ENCODE peak calls at places on chromosomes 7 and 10, in eight cellular contexts. H is A549, L is heart left ventricle, M is fibroblast of pulmonary artery, Q is GM23338, Z is lower lobe of right lung, I is astrocyte of the spinal cord, Y is uterus. B is an unnamed sample.
A peak's percentile ranks its signal among the peaks of the same experiment; 100 is the strongest.

GRCh38 chr7:116180302-116180701 is 30.0 kb upstream of the TES start:
- DNase-seq in H (peak; percentile 36), L (no peak), M (peak; percentile 76), Q (peak; percentile 81), Z (no peak), I (peak; percentile 73), Y (no peak), B (peak; percentile 79)

GRCh38 chr7:75689246-75690099 is 49.3 kb downstream of the HIP1 start:
- DNase-seq in H (no peak), L (no peak), M (no peak), Q (no peak), Z (no peak), I (no peak), Y (no peak), B (no peak)

GRCh38 chr10:18659784-18660561 is 742 bp downstream of the ARL5B start:
- DNase-seq in H (no peak), L (no peak), M (peak; percentile 47), Q (peak; percentile 85), Z (no peak), I (peak; percentile 50), Y (no peak), B (peak; percentile 45)

GRCh38 chr7:92748509-92748908 is 87.9 kb downstream of the CDK6 start:
- DNase-seq in H (no peak), L (no peak), M (no peak), Q (no peak), Z (no peak), I (no peak), Y (no peak), B (no peak)

GRCh38 chr10:87942884-87943527 is 79.6 kb downstream of the PTEN start:
- DNase-seq in H (no peak), L (no peak), M (no peak), Q (no peak), Z (no peak), I (no peak), Y (no peak), B (no peak)

GRCh38 chr10:34469446-34469845 is 345.6 kb downstream of the PARD3 start:
- DNase-seq in H (no peak), L (no peak), M (no peak), Q (no peak), Z (no peak), I (no peak), Y (no peak), B (no peak)

GRCh38 chr10:287814-288213 is 152.6 kb downstream of the ZMYND11 start:
- DNase-seq in H (peak; percentile 45), L (no peak), M (peak; percentile 7), Q (peak; percentile 80), Z (no peak), I (no peak), Y (no peak), B (peak; percentile 10)

GRCh38 chr10:72981882-72982529 is 27.4 kb upstream of the PLA2G12B start:
- DNase-seq in H (no peak), L (no peak), M (no peak), Q (no peak), Z (no peak), I (no peak), Y (no peak), B (peak; percentile 18)

GRCh38 chr7:8885480-8885879 is 452.1 kb downstream of the NXPH1 start:
- DNase-seq in H (no peak), L (no peak), M (no peak), Q (no peak), Z (no peak), I (no peak), Y (no peak), B (no peak)

GRCh38 chr7:115409682-115410426 is 488.0 kb downstream of the MDFIC start:
- DNase-seq in H (no peak), L (no peak), M (no peak), Q (no peak), Z (no peak), I (no peak), Y (no peak), B (no peak)

GRCh38 chr10:33553951-33554571 is 219.6 kb upstream of the NRP1 start:
- DNase-seq in H (no peak), L (no peak), M (no peak), Q (peak; percentile 19), Z (no peak), I (no peak), Y (no peak), B (no peak)

GRCh38 chr10:118251791-118252190 is 90.3 kb downstream of the FAM204A start:
- DNase-seq in H (no peak), L (no peak), M (no peak), Q (no peak), Z (no peak), I (no peak), Y (no peak), B (no peak)

GRCh38 chr7:106285801-106286492 is 1.2 kb upstream of the NAMPT start:
- DNase-seq in H (no peak), L (no peak), M (peak; percentile 89), Q (no peak), Z (no peak), I (peak; percentile 55), Y (peak; percentile 57), B (peak; percentile 87)

GRCh38 chr10:116143673-116144072 is 129.3 kb downstream of the GFRA1 start:
- DNase-seq in H (no peak), L (no peak), M (no peak), Q (no peak), Z (no peak), I (no peak), Y (no peak), B (no peak)

GRCh38 chr7:29977926-29978652 is 11.5 kb downstream of the SCRN1 start:
- DNase-seq in H (peak; percentile 15), L (no peak), M (no peak), Q (peak; percentile 92), Z (no peak), I (no peak), Y (no peak), B (no peak)

GRCh38 chr10:99875473-99875872 is 93.0 kb downstream of the ABCC2 start:
- DNase-seq in H (no peak), L (no peak), M (no peak), Q (no peak), Z (no peak), I (no peak), Y (no peak), B (no peak)

GRCh38 chr10:123614888-123615287 is 51.3 kb upstream of the GPR26 start:
- DNase-seq in H (peak; percentile 15), L (peak; percentile 49), M (peak; percentile 39), Q (peak; percentile 97), Z (peak; percentile 59), I (peak; percentile 17), Y (peak; percentile 24), B (peak; percentile 39)

GRCh38 chr7:105088456-105088855 is 74.5 kb downstream of the KMT2E start:
- DNase-seq in H (no peak), L (no peak), M (no peak), Q (no peak), Z (no peak), I (no peak), Y (no peak), B (no peak)

DNA sequence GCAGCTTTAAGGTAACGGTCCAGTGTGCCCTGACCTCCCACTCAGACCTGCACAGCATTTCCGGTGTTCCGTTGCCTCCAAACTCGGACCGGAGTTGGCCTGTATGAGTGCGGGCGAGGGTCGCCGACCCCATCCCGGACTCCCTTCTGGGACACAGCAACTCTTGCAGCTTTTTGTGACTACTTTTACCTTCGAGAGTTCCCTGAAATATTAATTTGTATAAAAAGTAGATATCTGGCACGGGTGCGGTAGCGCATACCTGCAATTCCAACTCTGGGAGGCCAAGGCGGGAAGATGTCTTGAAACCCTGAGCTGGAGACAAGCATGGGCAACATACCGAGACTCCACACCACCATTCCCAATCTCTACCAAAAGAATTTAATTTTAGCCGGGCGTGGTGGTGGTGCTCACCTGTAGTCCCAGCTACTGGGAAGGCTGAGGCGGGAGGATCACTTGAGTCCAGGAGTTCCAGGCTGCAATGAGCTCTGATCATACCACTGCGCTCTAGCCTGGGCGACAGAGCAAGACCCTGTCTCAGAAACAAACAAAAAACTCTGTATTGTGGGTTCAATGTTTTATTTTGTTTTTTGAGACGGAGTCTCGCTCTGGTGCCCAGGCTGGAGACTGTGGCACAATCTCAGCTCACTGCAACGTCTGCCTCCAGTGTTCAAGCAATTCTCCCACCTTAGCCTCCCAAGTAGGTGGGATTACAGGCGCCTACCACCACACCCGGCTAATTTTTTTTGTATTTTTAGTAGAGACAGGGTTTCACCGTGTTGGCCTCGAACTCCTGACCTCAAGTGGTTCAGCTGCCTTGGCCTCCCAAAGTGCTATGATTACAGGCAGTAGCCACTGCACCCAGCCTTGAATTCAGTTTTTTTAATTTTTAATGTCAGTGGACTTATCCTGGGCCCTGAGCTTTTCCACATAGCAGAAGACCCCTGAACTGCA is 1.1 kb upstream of the PPP1R35 start:
- DNase-seq in H (no peak), L (no peak), M (no peak), Q (no peak), Z (peak; percentile 54), I (no peak), Y (peak; percentile 8), B (no peak)
- H3K4me3 ChIP-seq in H (peak overlapping the region; percentile 91), L (peak overlapping the region; percentile 76), M (no peak overlapping the region), Q (peak overlapping the region; percentile 44), Z (peak overlapping the region; percentile 84), I (no peak overlapping the region), Y (no peak overlapping the region), B (no peak overlapping the region)

GRCh38 chr10:114244126-114244525 is 5.1 kb downstream of the VWA2 start:
- DNase-seq in H (no peak), L (no peak), M (no peak), Q (no peak), Z (no peak), I (no peak), Y (no peak), B (no peak)

GRCh38 chr10:114242235-114242634 is 3.2 kb downstream of the VWA2 start:
- DNase-seq in H (no peak), L (no peak), M (no peak), Q (no peak), Z (no peak), I (no peak), Y (no peak), B (no peak)

GRCh38 chr10:114239994-114240345 is 916 bp downstream of the VWA2 start:
- DNase-seq in H (no peak), L (no peak), M (no peak), Q (peak; percentile 46), Z (no peak), I (no peak), Y (no peak), B (no peak)

GRCh38 chr10:114243661-114244060 is 4.6 kb downstream of the VWA2 start:
- DNase-seq in H (no peak), L (no peak), M (no peak), Q (no peak), Z (no peak), I (no peak), Y (no peak), B (no peak)

GRCh38 chr10:114239117-114239993 is at the start of gene VWA2:
- DNase-seq in H (peak; percentile 38), L (peak; percentile 40), M (no peak), Q (peak; percentile 77), Z (peak; percentile 76), I (no peak), Y (no peak), B (no peak)
- TF ChIP-seq CTCF in H (no peak), L (peak; percentile 33), M (no peak), Q (peak; percentile 23), Z (peak; percentile 42), I (no peak), Y (no peak), B (no peak)

GRCh38 chr10:79442171-79443040 is 3.0 kb downstream of the ZCCHC24 start:
- DNase-seq in H (no peak), L (no peak), M (no peak), Q (no peak), Z (no peak), I (no peak), Y (no peak), B (no peak)
- H3K4me3 ChIP-seq in H (no peak overlapping the region), L (peak overlapping the region; percentile 91), M (peak overlapping the region; percentile 91), Q (no peak overlapping the region), Z (peak overlapping the region; percentile 96), I (peak overlapping the region; percentile 74), Y (peak overlapping the region; percentile 57), B (peak overlapping the region; percentile 88)

GRCh38 chr7:18693401-18693800 is 197.9 kb downstream of the HDAC9 start:
- DNase-seq in H (no peak), L (no peak), M (peak; percentile 93), Q (peak; percentile 68), Z (no peak), I (peak; percentile 83), Y (peak; percentile 16), B (peak; percentile 95)
- TF ChIP-seq CTCF in H (no peak), L (peak; percentile 50), M (peak; percentile 88), Q (peak; percentile 62), Z (peak; percentile 46), I (peak; percentile 82), Y (no peak), B (peak; percentile 78)

B was measured in cardiac fibroblast.